ENCODE peak calls at places on chromosomes 5 and 9, in four cellular contexts. P is BE2C, G is endodermal cell, J is neuronal stem cell. X is an unnamed sample.
A peak's percentile ranks its signal among the peaks of the same experiment; 100 is the strongest.

GRCh38 chr5:78549043-78549442 is 99.5 kb downstream of the LHFPL2 start:
- DNase-seq in P (no peak), G (no peak), J (no peak), X (no peak)

GRCh38 chr5:133244242-133244641 is 192.4 kb downstream of the HSPA4 start:
- DNase-seq in P (peak; percentile 24), G (no peak), J (no peak), X (no peak)

GRCh38 chr5:106127341-106127781 is 1543.4 kb downstream of the EFNA5 start:
- DNase-seq in P (no peak), G (peak; percentile 52), J (no peak), X (no peak)

GRCh38 chr5:151684690-151685361 is 1.9 kb downstream of the SPARC start:
- DNase-seq in P (no peak), G (peak; percentile 91), J (peak; percentile 86), X (peak; percentile 92)

GRCh38 chr9:82467478-82467877 is 478.9 kb downstream of the SPATA31D1 start:
- DNase-seq in P (no peak), G (no peak), J (no peak), X (no peak)

GRCh38 chr5:141604318-141604717 is 14.5 kb downstream of the DIAPH1 start:
- DNase-seq in P (no peak), G (no peak), J (no peak), X (peak; percentile 64)

GRCh38 chr5:179234563-179235135 is 110.6 kb downstream of the ADAMTS2 start:
- DNase-seq in P (no peak), G (peak; percentile 28), J (no peak), X (no peak)

GRCh38 chr9:18761742-18762141 is 271.3 kb downstream of the SAXO1 start:
- DNase-seq in P (no peak), G (peak; percentile 67), J (no peak), X (no peak)

GRCh38 chr5:31664566-31664965 is 25.6 kb downstream of the PDZD2 start:
- DNase-seq in P (peak; percentile 53), G (peak; percentile 91), J (no peak), X (peak; percentile 51)

GRCh38 chr5:72598461-72599433 is 91.5 kb upstream of the ZNF366 start:
- DNase-seq in P (no peak), G (no peak), J (no peak), X (peak; percentile 57)

GRCh38 chr5:14917719-14918118 is 46.1 kb upstream of the ANKH start:
- DNase-seq in P (no peak), G (no peak), J (no peak), X (no peak)

GRCh38 chr5:172683264-172683663 is 42.2 kb downstream of the NEURL1B start:
- DNase-seq in P (no peak), G (peak; percentile 74), J (no peak), X (no peak)

GRCh38 chr9:134188421-134189166 is 24.2 kb upstream of the RNU6ATAC start:
- DNase-seq in P (peak; percentile 50), G (peak; percentile 43), J (no peak), X (no peak)

GRCh38 chr5:33212900-33213299 is 227.9 kb upstream of the TARS1 start:
- DNase-seq in P (no peak), G (no peak), J (no peak), X (no peak)

GRCh38 chr9:37574241-37574721 is 1.9 kb downstream of the FBXO10 start:
- DNase-seq in P (peak; percentile 21), G (no peak), J (no peak), X (peak; percentile 69)

GRCh38 chr9:79672236-79672635 is 100.5 kb downstream of the TLE4 start:
- DNase-seq in P (no peak), G (no peak), J (no peak), X (no peak)

GRCh38 chr5:431001-431710 is 11.8 kb upstream of the EXOC3 start:
- DNase-seq in P (peak; percentile 82), G (peak; percentile 93), J (peak; percentile 45), X (peak; percentile 62)

GRCh38 chr5:113230711-113231652 is 203.8 kb downstream of the TSSK1B start:
- DNase-seq in P (no peak), G (no peak), J (no peak), X (peak; percentile 41)

GRCh38 chr5:79923431-79923830 is 67.6 kb downstream of the MTX3 start:
- DNase-seq in P (no peak), G (no peak), J (no peak), X (no peak)

GRCh38 chr5:105503950-105504349 is 1941.4 kb upstream of the NUDT12 start:
- DNase-seq in P (no peak), G (no peak), J (no peak), X (no peak)

GRCh38 chr9:132545578-132545977 is 36.8 kb upstream of the BARHL1 start:
- DNase-seq in P (no peak), G (no peak), J (no peak), X (no peak)
- H3K4me1 ChIP-seq in P (peaks cover 51% of the 10 kb centered on the region), G (no peaks in the 10 kb centered on the region), J (peaks cover 33% of the 10 kb centered on the region), X (peaks cover 12% of the 10 kb centered on the region)

GRCh38 chr5:134512661-134512999 is 12.8 kb upstream of the JADE2 start:
- DNase-seq in P (no peak), G (no peak), J (no peak), X (no peak)

GRCh38 chr5:134509308-134510040 is 16.0 kb upstream of the JADE2 start:
- DNase-seq in P (peak; percentile 66), G (no peak), J (no peak), X (no peak)

GRCh38 chr5:134508521-134509195 is 16.8 kb upstream of the JADE2 start:
- DNase-seq in P (no peak), G (no peak), J (no peak), X (no peak)

GRCh38 chr5:134510970-134511795 is 14.3 kb upstream of the JADE2 start:
- DNase-seq in P (no peak), G (peak; percentile 93), J (no peak), X (no peak)

GRCh38 chr5:134511796-134512660 is 13.4 kb upstream of the JADE2 start:
- DNase-seq in P (peak; percentile 64), G (peak; percentile 94), J (no peak), X (no peak)
- H3K4me1 ChIP-seq in P (peaks cover 5% of the 10 kb centered on the region), G (peaks cover 12% of the 10 kb centered on the region), J (peaks cover 17% of the 10 kb centered on the region), X (no peaks in the 10 kb centered on the region)

GRCh38 chr5:3310551-3311340 is 284.9 kb upstream of the IRX1 start:
- DNase-seq in P (no peak), G (peak; percentile 22), J (no peak), X (no peak)

GRCh38 chr5:3311443-3311842 is 284.2 kb upstream of the IRX1 start:
- DNase-seq in P (no peak), G (peak; percentile 13), J (no peak), X (no peak)

GRCh38 chr5:3312299-3312698 is 283.3 kb upstream of the IRX1 start:
- DNase-seq in P (no peak), G (peak; percentile 10), J (no peak), X (no peak)

GRCh38 chr5:3317051-3317795 is 278.4 kb upstream of the IRX1 start:
- DNase-seq in P (no peak), G (no peak), J (no peak), X (no peak)

DNA sequence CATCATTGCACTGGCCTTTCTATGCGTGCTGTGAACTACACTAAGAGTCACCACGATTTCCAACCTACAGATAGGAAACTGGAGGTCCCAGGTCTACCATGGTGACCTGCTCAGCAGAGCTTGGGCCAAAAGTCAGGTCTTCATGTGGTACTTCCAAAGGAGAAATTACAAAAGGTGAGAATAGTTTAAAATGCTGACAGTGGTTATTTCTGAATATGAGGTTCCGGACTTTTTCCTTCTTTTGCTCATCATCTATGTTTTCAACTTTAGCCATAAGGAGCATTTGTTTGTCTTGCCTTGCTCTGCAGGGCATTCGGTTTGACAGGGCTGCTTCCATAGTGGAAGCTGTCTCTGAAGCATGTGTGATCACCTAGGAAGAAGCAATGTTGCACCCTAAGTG is 282.1 kb upstream of the IRX1 start:
- DNase-seq in P (no peak), G (no peak), J (no peak), X (no peak)
- H3K4me1 ChIP-seq in P (no peaks in the 10 kb centered on the region), G (no peaks in the 10 kb centered on the region), J (peaks cover 3% of the 10 kb centered on the region), X (no peaks in the 10 kb centered on the region)

GRCh38 chr5:42719034-42719433 is 37.6 kb upstream of the CCDC152 start:
- DNase-seq in P (no peak), G (no peak), J (no peak), X (no peak)

GRCh38 chr5:42721484-42721883 is 35.1 kb upstream of the CCDC152 start:
- DNase-seq in P (no peak), G (no peak), J (no peak), X (no peak)

GRCh38 chr5:42715791-42716190 is 40.8 kb upstream of the CCDC152 start:
- DNase-seq in P (no peak), G (no peak), J (no peak), X (no peak)

GRCh38 chr5:42718591-42718990 is 38.0 kb upstream of the CCDC152 start:
- DNase-seq in P (no peak), G (no peak), J (no peak), X (no peak)

GRCh38 chr5:42720242-42720641 is 36.4 kb upstream of the CCDC152 start:
- DNase-seq in P (no peak), G (no peak), J (no peak), X (peak; percentile 14)
- H3K4me1 ChIP-seq in P (no peaks in the 10 kb centered on the region), G (no peaks in the 10 kb centered on the region), J (no peaks in the 10 kb centered on the region), X (no peaks in the 10 kb centered on the region)

X was measured in A673.